ENCODE peak calls at places on chromosomes 12 and 14, in five cellular contexts. U is tibial nerve, O is colonic mucosa, J is lower leg skin, C is SJSA1. V is an unnamed sample.
A peak's percentile ranks its signal among the peaks of the same experiment; 100 is the strongest.

GRCh38 chr12:38144601-38145436 is 171.8 kb upstream of the ALG10B start:
- DNase-seq in U (no peak), O (no peak), C (no peak), J (no peak), V (no peak)

GRCh38 chr12:80269953-80270552 is 170.7 kb downstream of the OTOGL start:
- DNase-seq in C (peak; percentile 38), U (peak; percentile 16), O (no peak), J (no peak), V (peak; percentile 45)

GRCh38 chr12:131940121-131940520 is 9.6 kb upstream of the EP400 start:
- DNase-seq in J (peak; percentile 53), C (no peak), O (no peak), U (no peak), V (no peak)

GRCh38 chr12:32828552-32828951 is 68.0 kb downstream of the PKP2 start:
- DNase-seq in U (no peak), J (no peak), O (no peak), C (no peak), V (no peak)

GRCh38 chr14:96956464-96957239 is 159.5 kb downstream of the VRK1 start:
- DNase-seq in O (no peak), U (no peak), C (no peak), J (no peak), V (no peak)

GRCh38 chr14:106605548-106606448 is 1079.4 kb downstream of the TMEM121 start:
- DNase-seq in U (no peak), O (peak; percentile 47), J (no peak), C (no peak), V (no peak)

GRCh38 chr14:70934084-70934483 is 26.8 kb downstream of the PCNX1 start:
- DNase-seq in J (no peak), O (no peak), C (no peak), U (no peak), V (no peak)

GRCh38 chr12:16012086-16012485 is 101.0 kb downstream of the DERA start:
- DNase-seq in U (peak; percentile 40), O (no peak), C (no peak), J (no peak), V (no peak)

GRCh38 chr12:114918535-114919233 is 234.7 kb upstream of the TBX3 start:
- DNase-seq in U (no peak), O (no peak), J (no peak), C (peak; percentile 73), V (no peak)

GRCh38 chr12:7089196-7089871 is 2.9 kb downstream of the C1R start:
- DNase-seq in O (no peak), C (no peak), J (peak; percentile 59), U (no peak), V (no peak)

GRCh38 chr12:84376320-84376719 is 536.3 kb downstream of the SLC6A15 start:
- DNase-seq in U (no peak), O (no peak), J (no peak), C (no peak), V (no peak)

GRCh38 chr12:92378682-92379479 is 233.2 kb upstream of the BTG1 start:
- DNase-seq in J (no peak), O (no peak), U (no peak), C (no peak), V (no peak)

GRCh38 chr14:75254381-75254821 is 24.2 kb upstream of the FOS start:
- DNase-seq in J (peak; percentile 91), O (peak; percentile 92), U (no peak), C (no peak), V (no peak)

GRCh38 chr12:24840046-24840800 is 108.7 kb downstream of the BCAT1 start:
- DNase-seq in O (no peak), U (no peak), J (no peak), C (no peak), V (no peak)

GRCh38 chr12:2691340-2692111 is 103.2 kb upstream of the FKBP4 start:
- DNase-seq in O (peak; percentile 36), C (no peak), U (no peak), J (peak; percentile 69), V (no peak)

GRCh38 chr14:95433094-95433478 is 83.4 kb downstream of the SYNE3 start:
- DNase-seq in O (no peak), C (no peak), J (no peak), U (no peak), V (no peak)

GRCh38 chr12:103928736-103929050 is 1.5 kb upstream of the HSP90B1 start:
- DNase-seq in O (peak; percentile 68), U (peak; percentile 45), J (no peak), C (no peak), V (no peak)

GRCh38 chr12:53324779-53325538 is 3.5 kb upstream of the AAAS start:
- DNase-seq in U (peak; percentile 90), J (peak; percentile 98), O (peak; percentile 92), C (peak; percentile 94), V (no peak)

GRCh38 chr14:103695331-103696026 is 19.8 kb downstream of the XRCC3 start:
- DNase-seq in C (no peak), U (no peak), O (no peak), J (no peak), V (no peak)

GRCh38 chr12:77130193-77130592 is 64.8 kb upstream of the E2F7 start:
- DNase-seq in J (no peak), O (no peak), C (peak; percentile 18), U (no peak), V (no peak)

GRCh38 chr14:52124791-52125661 is 56.2 kb upstream of the NID2 start:
- DNase-seq in J (no peak), O (no peak), C (peak; percentile 44), U (no peak), V (peak; percentile 70)

GRCh38 chr12:15801770-15802393 is 12.7 kb upstream of the EPS8 start:
- DNase-seq in C (no peak), J (no peak), O (no peak), U (no peak), V (no peak)

GRCh38 chr12:113237748-113238147 is 16.5 kb downstream of the TPCN1 start:
- DNase-seq in C (no peak), U (no peak), O (peak; percentile 63), J (no peak), V (no peak)

GRCh38 chr12:46357438-46358324 is 14.9 kb downstream of the SLC38A2 start:
- DNase-seq in U (no peak), C (peak; percentile 45), J (no peak), O (no peak), V (peak; percentile 53)

GRCh38 chr12:34215213-34215892 is 193.1 kb downstream of the ALG10 start:
- DNase-seq in J (no peak), U (no peak), C (no peak), O (no peak), V (no peak)

GRCh38 chr14:49654511-49654910 is 19.5 kb upstream of the DNAAF2 start:
- DNase-seq in J (no peak), O (no peak), U (no peak), C (no peak), V (no peak)

GRCh38 chr12:115440438-115440837 is 756.5 kb upstream of the TBX3 start:
- DNase-seq in C (peak; percentile 89), O (no peak), U (no peak), J (no peak), V (peak; percentile 26)

GRCh38 chr14:99187858-99188257 is 84.1 kb downstream of the BCL11B start:
- DNase-seq in O (no peak), C (no peak), J (no peak), U (no peak), V (no peak)

GRCh38 chr14:74919421-74920165 is 3.5 kb downstream of the RPS6KL1 start:
- DNase-seq in U (no peak), O (no peak), J (peak; percentile 76), C (no peak), V (no peak)

GRCh38 chr14:73909681-73910080 is 23.0 kb downstream of the ZNF410 start:
- DNase-seq in C (no peak), O (no peak), U (no peak), J (no peak), V (no peak)

GRCh38 chr14:100290607-100291304 is 15.5 kb downstream of the SLC25A29 start:
- DNase-seq in C (no peak), J (peak; percentile 61), U (no peak), O (no peak), V (no peak)

GRCh38 chr12:107917912-107918800 is 143.7 kb downstream of the ASCL4 start:
- DNase-seq in U (no peak), J (no peak), C (no peak), O (no peak), V (peak; percentile 3)

DNA sequence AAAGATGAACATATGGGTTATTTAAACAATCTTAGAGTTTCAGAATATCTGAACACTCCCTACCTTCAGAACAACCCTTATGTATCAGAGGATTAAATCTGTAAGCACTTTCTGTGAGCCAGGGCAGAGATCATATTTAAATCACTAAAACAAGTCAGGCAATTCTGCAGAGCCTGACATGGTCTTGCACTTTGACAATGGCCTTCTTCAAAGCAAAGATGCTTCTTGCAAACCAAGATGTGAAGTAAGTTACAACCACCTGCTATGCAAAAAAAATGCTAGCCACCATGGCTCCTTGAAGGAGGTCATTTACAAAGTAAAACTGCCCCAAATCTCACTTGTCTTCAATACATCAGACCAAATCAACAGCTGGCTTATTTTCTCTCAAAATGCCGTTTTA is 3.2 kb downstream of the PPP1CC start:
- DNase-seq in C (no peak), J (no peak), U (no peak), O (no peak), V (no peak)
- H3K4me3 ChIP-seq in C (no peak overlapping the region), J (no peak overlapping the region), U (no peak overlapping the region), O (no peak overlapping the region), V (peak overlapping the region; percentile 58)

GRCh38 chr12:118058881-118059644 is 1.9 kb downstream of the WSB2 start:
- DNase-seq in J (peak; percentile 42), O (no peak), U (no peak), C (peak; percentile 50), V (no peak)
- H3K4me3 ChIP-seq in J (no peak overlapping the region), O (no peak overlapping the region), U (peak overlapping the region; percentile 84), C (peak overlapping the region; percentile 87), V (peak overlapping the region; percentile 76)

GRCh38 chr12:94186461-94187237 is 38.3 kb downstream of the PLXNC1 start:
- DNase-seq in O (no peak), U (peak; percentile 56), C (no peak), J (no peak), V (no peak)
- H3K4me3 ChIP-seq in O (no peak overlapping the region), U (peak overlapping the region; percentile 41), C (no peak overlapping the region), J (no peak overlapping the region), V (peak overlapping the region; percentile 5)

DNA sequence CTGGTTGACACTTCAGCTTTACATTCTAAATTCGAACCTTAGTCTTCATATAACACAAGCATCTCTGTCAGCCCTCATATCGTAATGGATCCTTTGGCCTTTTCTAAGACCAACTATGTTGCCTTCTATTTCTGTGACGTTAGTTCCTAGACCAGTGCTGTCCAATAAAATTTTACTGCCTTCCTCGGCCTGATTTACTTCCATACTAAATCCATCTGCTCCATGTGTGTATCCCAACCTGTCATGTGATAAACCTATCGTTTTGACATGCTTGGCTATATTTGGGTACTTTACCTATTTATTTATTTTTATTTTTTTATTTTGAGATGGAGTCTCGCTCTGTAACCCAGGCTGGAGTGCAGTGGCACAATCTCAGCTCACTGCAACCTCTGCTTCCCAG is 20.3 kb downstream of the ACAD10 start:
- DNase-seq in U (no peak), J (no peak), C (no peak), O (no peak), V (no peak)
- H3K4me3 ChIP-seq in U (no peak overlapping the region), J (no peak overlapping the region), C (no peak overlapping the region), O (no peak overlapping the region), V (no peak overlapping the region)

V was measured in HFF-Myc.